ENCODE peak calls at places on chromosomes 11 and 22, in nine cellular contexts. G is effector memory CD8-positive, alpha-beta T cell; J is aorta; I is sciatic nerve; P is T-cell; L is MCF 10A; E is EL; T is NB4; O is HuH-7.5. N is an unnamed sample.

GRCh38 chr22:46699091-46699490 is 39.0 kb downstream of the CERK start:
- DNase-seq in T (no peak), I (no peak), P (no peak), L (no peak), E (no peak), J (peak; percentile 41), O (no peak), G (no peak), N (no peak)

GRCh38 chr11:46348986-46349401 is 1.7 kb downstream of the DGKZ start:
- DNase-seq in P (peak; percentile 50), L (no peak), G (peak; percentile 67), T (peak; percentile 76), J (no peak), E (no peak), I (no peak), O (no peak), N (no peak)

GRCh38 chr22:43039800-43040199 is 24.9 kb upstream of the PACSIN2 start:
- DNase-seq in T (no peak), E (no peak), O (no peak), P (no peak), I (no peak), G (no peak), J (no peak), L (no peak), N (peak; percentile 28)

GRCh38 chr22:16601437-16602223 is 9.0 kb upstream of the CCT8L2 start:
- DNase-seq in I (peak; percentile 59), L (peak; percentile 17), T (peak; percentile 3), P (no peak), J (no peak), O (no peak), G (no peak), E (no peak), N (peak; percentile 41)

GRCh38 chr11:76614471-76615183 is 55.9 kb downstream of the LRRC32 start:
- DNase-seq in I (no peak), J (peak; percentile 92), O (no peak), E (no peak), G (no peak), P (no peak), L (no peak), T (no peak), N (no peak)

GRCh38 chr22:28801845-28802594 is 1.7 kb upstream of the XBP1 start:
- DNase-seq in I (no peak), G (no peak), L (no peak), O (peak; percentile 77), E (no peak), J (no peak), T (peak; percentile 87), P (no peak), N (no peak)

GRCh38 chr22:43996981-43997265 is 27.2 kb upstream of the PARVB start:
- DNase-seq in I (no peak), P (no peak), J (no peak), E (no peak), G (no peak), T (no peak), L (no peak), O (no peak), N (no peak)

GRCh38 chr11:114057147-114057546 is 2.4 kb upstream of the ZBTB16 start:
- DNase-seq in P (no peak), L (no peak), T (no peak), J (no peak), I (no peak), G (no peak), O (no peak), E (no peak), N (no peak)

GRCh38 chr11:57667715-57668466 is at the start of gene ZDHHC5:
- DNase-seq in E (peak; percentile 99), O (peak; percentile 100), G (peak; percentile 99), P (peak; percentile 99), J (peak; percentile 100), I (peak; percentile 99), T (peak; percentile 100), L (peak; percentile 99), N (peak; percentile 99)

GRCh38 chr11:57269580-57270021 is 32.6 kb upstream of the APLNR start:
- DNase-seq in O (no peak), I (no peak), L (no peak), J (no peak), E (no peak), T (no peak), P (no peak), G (no peak), N (no peak)

GRCh38 chr11:43812471-43812870 is 68.2 kb upstream of the ALKBH3 start:
- DNase-seq in O (no peak), L (no peak), I (no peak), E (no peak), P (no peak), G (no peak), J (no peak), T (no peak), N (no peak)

GRCh38 chr22:31861226-31861840 is 83.0 kb upstream of the YWHAH start:
- DNase-seq in P (no peak), O (no peak), I (no peak), T (no peak), G (no peak), L (no peak), J (no peak), E (peak; percentile 17), N (no peak)

GRCh38 chr11:1230456-1231395 is 7.9 kb downstream of the MUC5B start:
- DNase-seq in I (peak; percentile 46), P (no peak), G (no peak), T (no peak), L (no peak), O (peak; percentile 48), J (peak; percentile 33), E (no peak), N (peak; percentile 31)

GRCh38 chr11:10522921-10523320 is 18.1 kb downstream of the RNF141 start:
- DNase-seq in O (no peak), L (no peak), I (no peak), J (no peak), T (no peak), E (no peak), P (no peak), G (no peak), N (no peak)

GRCh38 chr22:47005506-47006408 is 243.3 kb downstream of the TBC1D22A start:
- DNase-seq in I (no peak), L (no peak), J (no peak), E (no peak), P (no peak), G (no peak), T (no peak), O (no peak), N (no peak)

GRCh38 chr22:36415415-36416168 is 27.8 kb upstream of the MYH9 start:
- DNase-seq in J (no peak), T (no peak), P (no peak), L (no peak), E (peak; percentile 60), I (no peak), O (no peak), G (no peak), N (no peak)

GRCh38 chr11:134246678-134247077 is 6.5 kb downstream of the THYN1 start:
- DNase-seq in I (no peak), E (no peak), J (no peak), G (no peak), P (no peak), L (no peak), T (no peak), O (no peak), N (no peak)

GRCh38 chr11:126082251-126083109 is 19.8 kb upstream of the CDON start:
- DNase-seq in E (no peak), O (no peak), P (no peak), L (no peak), J (no peak), I (no peak), T (no peak), G (no peak), N (peak; percentile 30)

GRCh38 chr11:129237456-129237855 is 45.3 kb upstream of the ARHGAP32 start:
- DNase-seq in I (no peak), E (no peak), P (no peak), T (no peak), O (no peak), L (no peak), J (no peak), G (no peak), N (peak; percentile 32)

GRCh38 chr11:62860835-62861563 is 19.7 kb upstream of the SLC3A2 start:
- DNase-seq in I (no peak), E (no peak), J (no peak), G (no peak), T (peak; percentile 58), P (no peak), L (no peak), O (no peak), N (no peak)

GRCh38 chr11:57604289-57605010 is 7.0 kb downstream of the SERPING1 start:
- DNase-seq in G (no peak), I (no peak), T (peak; percentile 90), O (no peak), J (no peak), P (no peak), E (no peak), L (no peak), N (no peak)

GRCh38 chr11:126398721-126399120 is 43.2 kb downstream of the ST3GAL4 start:
- DNase-seq in O (no peak), E (no peak), I (no peak), T (no peak), J (peak; percentile 26), P (no peak), L (no peak), G (no peak), N (no peak)

GRCh38 chr22:23888615-23889401 is 5.4 kb upstream of the MIF start:
- DNase-seq in P (no peak), G (no peak), L (peak; percentile 53), E (peak; percentile 35), O (peak; percentile 52), T (peak; percentile 23), I (no peak), J (no peak), N (no peak)

GRCh38 chr11:40054631-40055030 is 1404.8 kb downstream of the LRRC4C start:
- DNase-seq in L (no peak), O (no peak), G (no peak), J (no peak), P (no peak), E (no peak), T (no peak), I (no peak), N (no peak)

GRCh38 chr11:13289081-13289480 is 11.5 kb downstream of the BMAL1 start:
- DNase-seq in I (no peak), G (no peak), E (peak; percentile 31), P (no peak), T (no peak), L (peak; percentile 51), J (no peak), O (no peak), N (no peak)

GRCh38 chr11:78474451-78474850 is 56.8 kb upstream of the GAB2 start:
- DNase-seq in J (no peak), E (no peak), L (no peak), T (no peak), O (no peak), I (no peak), G (no peak), P (no peak), N (no peak)

GRCh38 chr22:35231585-35232084 is 25.7 kb upstream of the HMGXB4 start:
- DNase-seq in T (peak; percentile 79), E (peak; percentile 71), I (no peak), P (peak; percentile 65), J (peak; percentile 49), O (peak; percentile 52), G (peak; percentile 59), L (peak; percentile 84), N (peak; percentile 82)

GRCh38 chr22:30044369-30044768 is 35.9 kb upstream of the HORMAD2 start:
- DNase-seq in J (no peak), E (peak; percentile 94), T (no peak), O (no peak), G (no peak), P (no peak), L (peak; percentile 80), I (no peak), N (no peak)

GRCh38 chr11:102831128-102831708 is 12.2 kb downstream of the MMP3 start:
- DNase-seq in T (no peak), G (no peak), E (peak; percentile 83), O (no peak), I (peak; percentile 69), L (no peak), J (peak; percentile 70), P (no peak), N (peak; percentile 35)

GRCh38 chr11:38252620-38253019 is 1654.6 kb upstream of the RAG2 start:
- DNase-seq in T (no peak), J (no peak), G (no peak), L (peak; percentile 12), O (no peak), P (no peak), I (no peak), E (no peak), N (no peak)

GRCh38 chr11:27703453-27703852 is 3.2 kb upstream of the BDNF start:
- DNase-seq in L (no peak), J (no peak), I (no peak), E (peak; percentile 67), O (no peak), T (no peak), P (no peak), G (no peak), N (no peak)